ENCODE peak calls at places on chromosomes 5 and 9, in six cellular contexts. I is upper lobe of right lung, Y is Calu3, K is AG04449, U is NCI-H748 treated with DMSO at 0.1 percent for 48 hours, H is fibroblast of lung. E is an unnamed sample.

GRCh38 chr5:106321242-106321641 is 1349.5 kb downstream of the EFNA5 start:
- DNase-seq in I (no peak), Y (no peak), K (no peak), U (no peak), H (no peak), E (no peak)

GRCh38 chr5:61277781-61278180 is 54.3 kb upstream of the ZSWIM6 start:
- DNase-seq in I (peak), Y (peak), K (no peak), U (no peak), H (no peak), E (no peak)

GRCh38 chr9:4237748-4238511 is 61.9 kb downstream of the GLIS3 start:
- DNase-seq in I (no peak), Y (no peak), K (no peak), U (no peak), H (no peak), E (no peak)

GRCh38 chr5:179158556-179158955 is 98.4 kb downstream of the ZNF354C start:
- DNase-seq in I (peak), Y (no peak), K (no peak), U (no peak), H (no peak), E (no peak)

GRCh38 chr5:17217421-17218352 is at the start of gene BASP1:
- DNase-seq in I (peak), Y (no peak), K (no peak), U (peak), H (peak), E (peak)

GRCh38 chr5:116626272-116626723 is 51.7 kb upstream of the SEMA6A start:
- DNase-seq in I (no peak), Y (peak), K (no peak), U (peak), H (peak), E (peak)

GRCh38 chr5:151618907-151619306 is 27.8 kb upstream of the FAT2 start:
- DNase-seq in I (no peak), Y (no peak), K (no peak), U (no peak), H (no peak), E (no peak)

GRCh38 chr5:174533771-174534221 is 190.6 kb upstream of the MSX2 start:
- DNase-seq in I (no peak), Y (peak), K (peak), U (no peak), H (peak), E (no peak)

GRCh38 chr5:107670028-107670926 is 460 bp downstream of the EFNA5 start:
- DNase-seq in I (peak), Y (no peak), K (no peak), U (peak), H (peak), E (peak)

GRCh38 chr9:106717686-106718085 is 145.3 kb upstream of the ZNF462 start:
- DNase-seq in I (no peak), Y (peak), K (peak), U (no peak), H (peak), E (no peak)

GRCh38 chr9:26754494-26755188 is 138.0 kb downstream of the CAAP1 start:
- DNase-seq in I (no peak), Y (no peak), K (no peak), U (no peak), H (no peak), E (no peak)